ENCODE peak calls at places on chromosomes 6 and 20, in seven cellular contexts. A is heart right ventricle, P is ovary, O is GM23248, G is fibroblast of lung, B is pancreas, T is PC-9. M is an unnamed sample.

GRCh38 chr20:22180244-22180643 is 404.1 kb downstream of the FOXA2 start:
- DNase-seq in G (no peak), A (no peak), T (no peak), O (no peak), B (no peak), P (no peak), M (no peak)

GRCh38 chr20:63551068-63551467 is 2.9 kb upstream of the FNDC11 start:
- DNase-seq in P (no peak), A (no peak), O (no peak), G (no peak), B (no peak), T (no peak), M (no peak)

GRCh38 chr20:39645130-39645529 is 683.0 kb downstream of the DHX35 start:
- DNase-seq in G (no peak), B (no peak), O (no peak), A (no peak), T (no peak), P (no peak), M (no peak)

GRCh38 chr6:161575508-161576254 is 301.8 kb upstream of the AGPAT4 start:
- DNase-seq in P (no peak), B (no peak), G (peak; percentile 35), T (no peak), A (no peak), O (peak; percentile 13), M (no peak)

GRCh38 chr6:3163248-3163594 is 5.9 kb upstream of the TUBB2A start:
- DNase-seq in A (no peak), G (no peak), O (no peak), T (no peak), P (no peak), B (no peak), M (no peak)

GRCh38 chr6:13455604-13456003 is 31.8 kb downstream of the GFOD1 start:
- DNase-seq in O (no peak), T (no peak), B (no peak), G (no peak), A (no peak), P (no peak), M (no peak)

GRCh38 chr6:167232355-167232754 is 58.8 kb upstream of the UNC93A start:
- DNase-seq in O (no peak), P (no peak), G (no peak), T (no peak), A (no peak), B (no peak), M (no peak)

GRCh38 chr6:163585932-163586437 is 171.5 kb downstream of the QKI start:
- DNase-seq in O (peak; percentile 90), G (peak; percentile 95), P (no peak), B (peak; percentile 11), A (peak; percentile 68), T (peak; percentile 16), M (no peak)

GRCh38 chr6:46882622-46883021 is 39.1 kb downstream of the ADGRF5 start:
- DNase-seq in P (no peak), B (no peak), A (no peak), T (no peak), O (no peak), G (no peak), M (no peak)

GRCh38 chr6:87198496-87198895 is 43.1 kb downstream of the ZNF292 start:
- DNase-seq in O (peak; percentile 7), P (no peak), A (no peak), B (no peak), G (peak; percentile 5), T (no peak), M (no peak)

GRCh38 chr6:107538856-107539387 is 49.0 kb downstream of the SOBP start:
- DNase-seq in T (no peak), O (no peak), B (no peak), A (no peak), P (no peak), G (no peak), M (no peak)

GRCh38 chr20:34493646-34494045 is 22.6 kb upstream of the DYNLRB1 start:
- DNase-seq in A (no peak), O (no peak), B (no peak), G (no peak), T (no peak), P (no peak), M (no peak)

GRCh38 chr6:12001004-12001705 is 11.0 kb upstream of the HIVEP1 start:
- DNase-seq in T (no peak), B (no peak), A (no peak), G (no peak), P (no peak), O (peak; percentile 63), M (no peak)

GRCh38 chr6:47529734-47530133 is 52.1 kb downstream of the CD2AP start:
- DNase-seq in T (no peak), P (no peak), A (no peak), G (no peak), O (no peak), B (no peak), M (no peak)

GRCh38 chr20:57667385-57667784 is 42.4 kb downstream of the PMEPA1 start:
- DNase-seq in T (no peak), G (no peak), B (no peak), A (no peak), P (no peak), O (no peak), M (no peak)

GRCh38 chr6:6932341-6932740 is 175.4 kb upstream of the RREB1 start:
- DNase-seq in T (no peak), B (no peak), P (no peak), G (no peak), O (no peak), A (no peak), M (no peak)

GRCh38 chr6:26223677-26224546 is 136.7 kb downstream of the HFE start:
- DNase-seq in G (peak; percentile 98), B (no peak), A (no peak), T (peak; percentile 71), O (peak; percentile 86), P (peak; percentile 64), M (peak; percentile 51)

GRCh38 chr6:57130784-57131183 is 40.8 kb downstream of the ZNF451 start:
- DNase-seq in A (no peak), G (no peak), O (no peak), P (no peak), B (no peak), T (no peak), M (no peak)

GRCh38 chr6:41256383-41256782 is 28.2 kb downstream of the TREML4 start:
- DNase-seq in P (no peak), G (no peak), O (no peak), A (no peak), T (no peak), B (no peak), M (no peak)

GRCh38 chr6:90458353-90459224 is 128.3 kb downstream of the MAP3K7 start:
- DNase-seq in P (no peak), G (peak; percentile 53), O (peak; percentile 49), B (no peak), T (no peak), A (no peak), M (peak; percentile 51)

DNA sequence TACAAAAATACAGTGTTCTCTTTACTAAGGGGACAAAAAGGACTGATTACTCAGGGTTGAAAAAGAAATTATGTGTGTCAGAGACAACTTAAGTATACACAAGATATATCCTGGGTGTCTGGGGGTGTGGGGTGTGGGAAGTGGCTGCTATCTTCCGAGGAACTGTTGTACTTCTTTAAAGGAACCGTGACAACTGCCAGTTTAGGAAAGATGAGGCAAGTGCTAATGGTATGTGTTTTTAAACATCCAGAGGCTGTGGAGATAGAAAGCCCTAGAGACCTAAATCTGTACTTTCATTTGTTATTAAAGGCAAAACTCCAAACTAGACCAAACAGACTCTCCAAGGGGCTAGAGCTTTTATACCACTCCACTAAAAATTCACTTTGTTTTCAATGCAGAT is 95.6 kb downstream of the SNAP25 start:
- DNase-seq in G (peak; percentile 76), B (no peak), A (no peak), O (peak; percentile 42), T (no peak), P (no peak), M (no peak)
- H3K27ac ChIP-seq in G (peak overlapping the region; percentile 43), B (no peak overlapping the region), A (no peak overlapping the region), O (no peak overlapping the region), T (no peak overlapping the region), P (no peak overlapping the region), M (no peak overlapping the region)

GRCh38 chr20:49486064-49486463 is 3.6 kb upstream of the KCNB1 start:
- DNase-seq in A (no peak), G (no peak), T (no peak), O (no peak), P (no peak), B (no peak), M (no peak)

GRCh38 chr20:49483018-49483705 is 694 bp upstream of the KCNB1 start:
- DNase-seq in P (no peak), B (no peak), A (no peak), O (no peak), T (no peak), G (no peak), M (no peak)

GRCh38 chr20:49485563-49485962 is 3.1 kb upstream of the KCNB1 start:
- DNase-seq in O (no peak), G (no peak), A (no peak), P (no peak), T (no peak), B (no peak), M (no peak)

GRCh38 chr20:49483706-49484101 is 1.2 kb upstream of the KCNB1 start:
- DNase-seq in G (no peak), B (no peak), O (no peak), P (no peak), A (no peak), T (no peak), M (no peak)

DNA sequence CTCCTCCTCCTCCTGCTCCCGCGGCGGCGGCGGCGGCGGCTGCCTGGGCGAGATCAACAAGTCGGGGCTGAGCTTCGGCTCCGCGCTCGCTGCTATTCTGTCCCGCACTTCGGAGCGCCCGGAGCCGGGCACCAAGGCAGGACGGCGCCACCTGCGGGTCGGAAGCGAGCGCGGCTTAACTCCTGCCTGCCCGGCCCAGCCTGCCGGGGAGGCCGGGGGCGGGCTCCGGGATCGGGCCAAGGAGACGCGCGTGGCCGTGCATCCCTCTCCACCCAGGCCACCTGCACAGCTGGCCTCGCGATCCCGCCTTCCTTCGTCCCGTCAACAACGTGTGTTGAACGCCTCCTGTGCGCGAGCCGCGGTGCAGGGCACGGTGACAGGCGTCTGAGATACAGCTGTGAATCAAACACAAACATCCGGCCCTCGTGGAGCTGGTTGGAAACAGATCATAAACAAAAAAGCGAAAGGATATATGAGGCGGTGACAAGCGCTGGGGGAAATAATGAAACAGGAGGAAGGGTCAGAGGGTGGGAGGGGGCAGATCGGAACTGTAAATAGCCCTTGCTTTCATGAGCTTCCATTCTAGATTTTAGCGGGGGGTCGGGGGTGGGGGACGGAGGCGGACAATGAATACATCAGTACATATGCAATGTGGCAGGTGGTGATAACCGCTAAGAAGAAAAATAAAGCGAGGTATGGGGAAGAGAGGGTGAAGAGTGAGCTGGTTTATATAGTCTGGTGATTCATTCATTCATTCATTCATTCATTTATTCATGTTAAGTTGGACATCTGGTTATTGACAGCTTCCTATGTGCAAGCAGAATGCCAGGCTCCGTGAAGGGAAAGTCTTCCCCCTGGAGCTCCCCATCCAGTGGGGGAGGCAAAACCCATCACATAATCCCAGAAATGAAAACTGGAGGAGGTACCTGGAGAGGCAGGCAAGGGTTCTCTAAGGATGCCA is 2.0 kb upstream of the KCNB1 start:
- DNase-seq in O (peak; percentile 90), A (peak; percentile 82), B (peak; percentile 63), G (peak; percentile 70), P (peak; percentile 69), T (peak; percentile 80), M (peak; percentile 27)
- H3K27me3 ChIP-seq in O (peaks cover 55% of the 10 kb centered on the region), A (peaks cover 43% of the 10 kb centered on the region), B (no peaks in the 10 kb centered on the region), G (peaks cover 27% of the 10 kb centered on the region), P (no peaks in the 10 kb centered on the region), T (peaks cover 41% of the 10 kb centered on the region), M (peaks cover 76% of the 10 kb centered on the region)

GRCh38 chr6:22056398-22056797 is 240.4 kb downstream of the PRL start:
- DNase-seq in P (no peak), B (no peak), T (no peak), G (no peak), O (no peak), A (no peak), M (no peak)
- H3K27ac ChIP-seq in P (no peak overlapping the region), B (no peak overlapping the region), T (no peak overlapping the region), G (no peak overlapping the region), O (no peak overlapping the region), A (peak overlapping the region; percentile 6), M (no peak overlapping the region)

GRCh38 chr20:24507182-24507853 is 37.9 kb downstream of the SYNDIG1 start:
- DNase-seq in T (no peak), O (no peak), G (no peak), B (no peak), A (no peak), P (no peak), M (no peak)
- H3K27me3 ChIP-seq in T (no peaks in the 10 kb centered on the region), O (no peaks in the 10 kb centered on the region), G (no peaks in the 10 kb centered on the region), B (no peaks in the 10 kb centered on the region), A (no peaks in the 10 kb centered on the region), P (no peaks in the 10 kb centered on the region), M (peaks cover 5% of the 10 kb centered on the region)